ENCODE peak calls at places on chromosomes 2 and 18, in four cellular contexts. One of them, this sample, is unnamed.

GRCh38 chr2:12063210-12063609 is 316.8 kb downstream of the LPIN1 start:
- DNase-seq in NCI-H748 treated with DMSO at 0.1 percent for 48 hours: no peak
- DNase-seq in lower lobe of right lung: no peak
- DNase-seq in BE2C: no peak
- DNase-seq in this sample: no peak

GRCh38 chr2:173644146-173644545 is 289.5 kb downstream of the CDCA7 start:
- DNase-seq in NCI-H748 treated with DMSO at 0.1 percent for 48 hours: no peak
- DNase-seq in lower lobe of right lung: no peak
- DNase-seq in BE2C: no peak
- DNase-seq in this sample: no peak

GRCh38 chr2:209425082-209426071 is 1.5 kb downstream of the MAP2 start:
- DNase-seq in NCI-H748 treated with DMSO at 0.1 percent for 48 hours: peak
- DNase-seq in lower lobe of right lung: no peak
- DNase-seq in BE2C: peak
- DNase-seq in this sample: no peak

GRCh38 chr18:62710417-62710816 is 4.9 kb upstream of the PHLPP1 start:
- DNase-seq in NCI-H748 treated with DMSO at 0.1 percent for 48 hours: peak
- DNase-seq in lower lobe of right lung: no peak
- DNase-seq in BE2C: no peak
- DNase-seq in this sample: no peak

GRCh38 chr2:66753247-66754019 is 318.5 kb downstream of the MEIS1 start:
- DNase-seq in NCI-H748 treated with DMSO at 0.1 percent for 48 hours: no peak
- DNase-seq in lower lobe of right lung: no peak
- DNase-seq in BE2C: no peak
- DNase-seq in this sample: no peak

GRCh38 chr2:60104514-60105501 is 448.6 kb downstream of the BCL11A start:
- DNase-seq in NCI-H748 treated with DMSO at 0.1 percent for 48 hours: no peak
- DNase-seq in lower lobe of right lung: no peak
- DNase-seq in BE2C: no peak
- DNase-seq in this sample: no peak

GRCh38 chr18:65091737-65092329 is 659.0 kb upstream of the CDH7 start:
- DNase-seq in NCI-H748 treated with DMSO at 0.1 percent for 48 hours: peak
- DNase-seq in lower lobe of right lung: no peak
- DNase-seq in BE2C: no peak
- DNase-seq in this sample: no peak

GRCh38 chr18:46250084-46250811 is 146.1 kb downstream of the HAUS1 start:
- DNase-seq in NCI-H748 treated with DMSO at 0.1 percent for 48 hours: no peak
- DNase-seq in lower lobe of right lung: no peak
- DNase-seq in BE2C: no peak
- DNase-seq in this sample: no peak

GRCh38 chr18:21363411-21363810 is 121.4 kb downstream of the GREB1L start:
- DNase-seq in NCI-H748 treated with DMSO at 0.1 percent for 48 hours: no peak
- DNase-seq in lower lobe of right lung: no peak
- DNase-seq in BE2C: no peak
- DNase-seq in this sample: no peak

GRCh38 chr2:204576580-204576979 is 31.3 kb downstream of the PARD3B start:
- DNase-seq in NCI-H748 treated with DMSO at 0.1 percent for 48 hours: no peak
- DNase-seq in lower lobe of right lung: no peak
- DNase-seq in BE2C: no peak
- DNase-seq in this sample: no peak

GRCh38 chr2:65055427-65056214 is 595 bp upstream of the CEP68 start:
- DNase-seq in NCI-H748 treated with DMSO at 0.1 percent for 48 hours: no peak
- DNase-seq in lower lobe of right lung: peak
- DNase-seq in BE2C: no peak
- DNase-seq in this sample: peak

GRCh38 chr2:80454628-80455027 is 150.1 kb upstream of the LRRTM1 start:
- DNase-seq in NCI-H748 treated with DMSO at 0.1 percent for 48 hours: no peak
- DNase-seq in lower lobe of right lung: no peak
- DNase-seq in BE2C: peak
- DNase-seq in this sample: no peak

GRCh38 chr18:3966985-3967856 is 487.9 kb downstream of the DLGAP1 start:
- DNase-seq in NCI-H748 treated with DMSO at 0.1 percent for 48 hours: no peak
- DNase-seq in lower lobe of right lung: no peak
- DNase-seq in BE2C: no peak
- DNase-seq in this sample: no peak

GRCh38 chr18:7924616-7925015 is 357.5 kb downstream of the PTPRM start:
- DNase-seq in NCI-H748 treated with DMSO at 0.1 percent for 48 hours: no peak
- DNase-seq in lower lobe of right lung: no peak
- DNase-seq in BE2C: no peak
- DNase-seq in this sample: no peak

GRCh38 chr2:201430839-201431238 is 20.4 kb downstream of the TRAK2 start:
- DNase-seq in NCI-H748 treated with DMSO at 0.1 percent for 48 hours: no peak
- DNase-seq in lower lobe of right lung: no peak
- DNase-seq in BE2C: no peak
- DNase-seq in this sample: no peak

GRCh38 chr2:112579280-112579679 is 5.1 kb upstream of the CHCHD5 start:
- DNase-seq in NCI-H748 treated with DMSO at 0.1 percent for 48 hours: no peak
- DNase-seq in lower lobe of right lung: no peak
- DNase-seq in BE2C: no peak
- DNase-seq in this sample: no peak

This sample was measured in upper lobe of left lung.